ENCODE peak calls at places on chromosomes 5 and 9, in five cellular contexts. R is PC-3, K is tibial nerve, C is stomach, Z is DND-41. Q is an unnamed sample.

GRCh38 chr5:175469916-175470315 is 8.4 kb upstream of the SFXN1 start:
- DNase-seq in Z (no peak), K (no peak), C (no peak), R (no peak), Q (no peak)

GRCh38 chr5:177175336-177175735 is 41.8 kb downstream of the NSD1 start:
- DNase-seq in K (no peak), R (no peak), C (no peak), Z (no peak), Q (no peak)

GRCh38 chr9:124725068-124725452 is 46.1 kb downstream of the NR6A1 start:
- DNase-seq in C (no peak), R (no peak), Z (no peak), K (no peak), Q (no peak)

GRCh38 chr9:3740690-3741419 is 215.1 kb upstream of the RFX3 start:
- DNase-seq in K (no peak), C (no peak), R (peak), Z (no peak), Q (no peak)

GRCh38 chr9:112439825-112440224 is 46.8 kb upstream of the KIAA1958 start:
- DNase-seq in R (no peak), K (no peak), C (no peak), Z (no peak), Q (no peak)

GRCh38 chr5:81081461-81081835 is 121.3 kb downstream of the RASGRF2 start:
- DNase-seq in Z (no peak), R (no peak), K (no peak), C (no peak), Q (no peak)

GRCh38 chr9:72211047-72211446 is 61.8 kb downstream of the GDA start:
- DNase-seq in Z (no peak), C (no peak), K (no peak), R (no peak), Q (no peak)

GRCh38 chr9:5608298-5609254 is 20.3 kb upstream of the RIC1 start:
- DNase-seq in K (no peak), R (no peak), C (no peak), Z (no peak), Q (peak)

GRCh38 chr5:125485003-125485641 is 738.7 kb upstream of the ZNF608 start:
- DNase-seq in C (no peak), R (peak), K (peak), Z (no peak), Q (no peak)

GRCh38 chr5:128644863-128645262 is 106.8 kb upstream of the FBN2 start:
- DNase-seq in R (peak), K (no peak), C (no peak), Z (no peak), Q (no peak)

GRCh38 chr5:13843181-13843846 is 101.2 kb downstream of the DNAH5 start:
- DNase-seq in Z (no peak), R (no peak), K (no peak), C (no peak), Q (no peak)

GRCh38 chr9:137391411-137391754 is 31.6 kb downstream of the EXD3 start:
- DNase-seq in R (no peak), K (no peak), Z (no peak), C (peak), Q (no peak)

GRCh38 chr9:114488398-114489129 is 16.7 kb downstream of the WHRN start:
- DNase-seq in C (no peak), R (no peak), Z (no peak), K (no peak), Q (no peak)

DNA sequence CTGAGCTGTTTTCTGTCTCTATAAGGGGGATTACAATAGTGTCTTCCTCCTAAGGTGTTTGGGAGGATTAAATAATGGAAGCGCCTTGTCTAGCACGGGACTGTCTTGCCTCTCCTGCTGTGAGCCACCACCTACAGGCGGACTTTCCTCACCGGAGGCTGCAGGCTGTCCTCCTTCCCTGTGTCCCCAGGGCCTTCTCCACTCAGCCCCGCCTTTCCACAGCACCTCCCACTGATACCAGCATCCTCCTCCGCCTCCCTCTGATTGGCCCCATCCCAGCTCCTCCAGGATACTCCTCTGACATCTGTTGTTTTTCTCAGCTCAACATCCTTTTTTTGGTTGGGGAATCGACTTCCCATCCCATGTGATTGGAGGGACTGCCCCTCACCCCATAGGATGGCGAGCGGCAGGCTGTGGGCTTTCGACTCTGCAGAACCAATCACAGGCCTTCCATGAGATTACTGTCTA is 851 bp upstream of the ZDHHC12 start:
- DNase-seq in C (peak), R (peak), K (peak), Z (peak), Q (peak)
- TF ChIP-seq CTCF in C (no peak), R (no peak), K (no peak), Z (peak), Q (no peak)

DNA sequence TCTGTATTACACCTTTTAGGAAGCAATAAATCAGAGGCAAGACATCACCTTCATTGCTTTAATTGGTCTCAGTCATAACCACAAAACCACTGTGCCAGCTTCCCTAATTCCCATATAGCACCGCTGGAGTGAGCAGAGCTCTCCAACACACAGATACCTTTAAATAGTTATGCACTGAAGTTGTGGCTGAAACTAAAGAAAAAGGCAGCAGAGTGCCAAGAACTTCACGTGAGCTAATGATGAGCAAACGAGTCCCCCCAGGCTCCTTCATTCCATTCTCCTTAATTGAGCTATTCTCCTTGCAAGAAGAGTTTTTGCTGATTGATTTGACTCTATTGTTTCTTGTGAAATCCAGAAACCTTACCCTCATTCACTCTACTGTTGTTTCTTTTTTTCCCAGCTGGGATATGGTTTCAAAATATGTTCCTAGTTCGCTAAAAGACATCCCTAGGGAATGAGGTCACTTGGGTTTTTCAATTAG is 501.5 kb downstream of the SPATA31D1 start:
- DNase-seq in C (no peak), Z (no peak), K (no peak), R (peak), Q (no peak)
- H3K27ac ChIP-seq in C (peak), Z (no peak), K (peak), R (no peak), Q (peak)

DNA sequence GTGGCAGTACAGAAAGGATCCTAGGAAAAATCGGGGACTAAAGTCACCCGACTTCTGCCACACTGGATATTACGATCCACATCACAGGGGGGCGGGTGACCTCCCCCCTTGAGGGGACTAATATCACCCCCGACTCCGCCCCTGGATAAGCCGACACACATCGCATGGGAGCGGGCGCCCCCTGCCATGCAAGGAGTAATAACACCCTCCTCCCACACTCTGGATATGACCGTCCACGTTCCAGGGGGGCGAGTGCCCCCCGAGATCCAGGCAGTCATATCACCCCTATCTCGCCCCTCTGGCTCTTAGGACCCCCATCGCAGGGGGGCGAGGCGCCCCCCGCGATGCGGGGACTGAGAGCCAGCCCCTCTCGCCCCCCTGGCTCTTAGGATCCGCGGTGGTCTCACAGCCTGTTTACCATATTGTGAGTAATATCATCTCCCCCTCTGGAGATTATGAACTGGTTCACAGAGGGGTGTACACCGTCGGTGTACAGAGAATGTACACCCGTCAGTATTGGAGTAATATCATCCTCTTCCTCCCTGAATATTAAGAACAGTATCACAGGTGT is 423.0 kb downstream of the DIRAS2 start:
- DNase-seq in R (peak), K (no peak), Z (no peak), C (peak), Q (peak)
- TF ChIP-seq CTCF in R (no peak), K (peak), Z (no peak), C (peak), Q (peak)

GRCh38 chr9:99305820-99306811 is 84.0 kb downstream of the SEC61B start:
- DNase-seq in C (no peak), Z (no peak), K (no peak), R (no peak), Q (no peak)
- H3K27ac ChIP-seq in C (no peak), Z (no peak), K (no peak), R (no peak), Q (no peak)

Q was measured in body of pancreas.